ENCODE peak calls at places on chromosomes 12 and 14, in ten cellular contexts. J, K, X, B, G, U, T, P, L and E are unnamed samples.
A peak's percentile ranks its signal among the peaks of the same experiment; 100 is the strongest.

GRCh38 chr14:61269321-61270083 is 11.6 kb downstream of the TMEM30B start:
- DNase-seq in J (peak; percentile 52), B (peak; percentile 73), T (peak; percentile 72), U (peak; percentile 82), L (peak; percentile 93), G (peak; percentile 17), X (peak; percentile 61), P (peak; percentile 84), K (peak; percentile 82), E (no peak)

GRCh38 chr12:112870267-112870980 is 36.3 kb upstream of the OAS1 start:
- DNase-seq in T (no peak), L (no peak), J (no peak), G (peak; percentile 8), U (no peak), X (no peak), K (no peak), B (no peak), P (no peak), E (no peak)

GRCh38 chr12:83945871-83946270 is 966.7 kb downstream of the SLC6A15 start:
- DNase-seq in U (no peak), L (peak; percentile 39), X (peak; percentile 73), J (no peak), K (no peak), T (peak; percentile 52), G (no peak), P (no peak), B (peak; percentile 4), E (no peak)

GRCh38 chr14:69708586-69709169 is 58.3 kb upstream of the SRSF5 start:
- DNase-seq in L (no peak), X (peak; percentile 39), K (no peak), J (no peak), B (no peak), P (peak; percentile 38), T (no peak), G (no peak), U (no peak), E (no peak)

GRCh38 chr12:63508543-63508942 is 159.8 kb downstream of the DPY19L2 start:
- DNase-seq in U (no peak), T (no peak), J (no peak), P (no peak), K (no peak), B (no peak), L (no peak), X (no peak), G (no peak), E (no peak)

GRCh38 chr12:60257063-60257462 is 661.2 kb downstream of the SLC16A7 start:
- DNase-seq in B (peak; percentile 13), T (peak; percentile 86), K (no peak), J (no peak), X (peak; percentile 81), P (peak; percentile 88), L (peak; percentile 70), G (no peak), U (no peak), E (no peak)

GRCh38 chr12:46401703-46402102 is 29.1 kb upstream of the SLC38A2 start:
- DNase-seq in G (no peak), T (peak; percentile 58), U (no peak), P (peak; percentile 79), B (no peak), K (no peak), X (peak; percentile 48), L (peak; percentile 75), J (no peak), E (no peak)

GRCh38 chr14:97290977-97291376 is 493.8 kb downstream of the VRK1 start:
- DNase-seq in U (no peak), P (no peak), L (no peak), X (no peak), B (no peak), K (no peak), J (no peak), T (no peak), G (no peak), E (no peak)

GRCh38 chr14:69049675-69050074 is 70.6 kb upstream of the ACTN1 start:
- DNase-seq in P (no peak), B (no peak), U (peak; percentile 71), K (no peak), X (peak; percentile 72), G (no peak), J (no peak), T (peak; percentile 93), L (peak; percentile 94), E (no peak)